ENCODE peak calls at places on chromosome 20, in ten cellular contexts. One of them, this sample, is unnamed.

GRCh38 chr20:48656661-48657211 is 171.1 kb downstream of the PREX1 start:
- DNase-seq in ovary: no peak
- DNase-seq in left lung: no peak
- DNase-seq in OCI-LY7: no peak
- DNase-seq in HCT116: peak; percentile 10
- DNase-seq in mammary epithelial cell: no peak
- DNase-seq in uterus: no peak
- DNase-seq in CD4-positive, alpha-beta T cell: no peak
- DNase-seq in mucosa of descending colon: no peak
- DNase-seq in MM.1S: no peak
- DNase-seq in this sample: no peak

GRCh38 chr20:2387180-2387577 is 6.5 kb downstream of the TGM6 start:
- DNase-seq in OCI-LY7: peak; percentile 66
- DNase-seq in ovary: no peak
- DNase-seq in uterus: no peak
- DNase-seq in mammary epithelial cell: no peak
- DNase-seq in mucosa of descending colon: peak; percentile 44
- DNase-seq in HCT116: peak; percentile 39
- DNase-seq in MM.1S: peak; percentile 81
- DNase-seq in CD4-positive, alpha-beta T cell: no peak
- DNase-seq in left lung: no peak
- DNase-seq in this sample: no peak

GRCh38 chr20:62754122-62754990 is 41.9 kb upstream of the MRGBP start:
- DNase-seq in HCT116: no peak
- DNase-seq in mammary epithelial cell: peak; percentile 25
- DNase-seq in uterus: no peak
- DNase-seq in MM.1S: no peak
- DNase-seq in mucosa of descending colon: no peak
- DNase-seq in OCI-LY7: no peak
- DNase-seq in ovary: no peak
- DNase-seq in CD4-positive, alpha-beta T cell: no peak
- DNase-seq in left lung: peak; percentile 75
- DNase-seq in this sample: peak; percentile 14

GRCh38 chr20:62087227-62087626 is 21.5 kb upstream of the TAF4 start:
- DNase-seq in left lung: no peak
- DNase-seq in OCI-LY7: no peak
- DNase-seq in MM.1S: no peak
- DNase-seq in mucosa of descending colon: no peak
- DNase-seq in HCT116: no peak
- DNase-seq in mammary epithelial cell: no peak
- DNase-seq in CD4-positive, alpha-beta T cell: no peak
- DNase-seq in ovary: no peak
- DNase-seq in uterus: no peak
- DNase-seq in this sample: no peak

GRCh38 chr20:8646716-8647115 is 422.2 kb upstream of the PLCB4 start:
- DNase-seq in ovary: no peak
- DNase-seq in left lung: no peak
- DNase-seq in OCI-LY7: no peak
- DNase-seq in HCT116: no peak
- DNase-seq in MM.1S: no peak
- DNase-seq in CD4-positive, alpha-beta T cell: no peak
- DNase-seq in uterus: no peak
- DNase-seq in mammary epithelial cell: peak; percentile 4
- DNase-seq in mucosa of descending colon: no peak
- DNase-seq in this sample: no peak

GRCh38 chr20:6501061-6501460 is 266.4 kb upstream of the BMP2 start:
- DNase-seq in mucosa of descending colon: no peak
- DNase-seq in ovary: no peak
- DNase-seq in uterus: no peak
- DNase-seq in HCT116: no peak
- DNase-seq in MM.1S: no peak
- DNase-seq in CD4-positive, alpha-beta T cell: no peak
- DNase-seq in left lung: no peak
- DNase-seq in mammary epithelial cell: peak; percentile 94
- DNase-seq in OCI-LY7: no peak
- DNase-seq in this sample: no peak

GRCh38 chr20:50303573-50304500 is 113.2 kb downstream of the CEBPB start:
- DNase-seq in HCT116: no peak
- DNase-seq in ovary: peak; percentile 89
- DNase-seq in uterus: peak; percentile 88
- DNase-seq in mammary epithelial cell: no peak
- DNase-seq in CD4-positive, alpha-beta T cell: no peak
- DNase-seq in left lung: peak; percentile 74
- DNase-seq in mucosa of descending colon: peak; percentile 78
- DNase-seq in OCI-LY7: no peak
- DNase-seq in MM.1S: no peak
- DNase-seq in this sample: peak; percentile 92

GRCh38 chr20:62818592-62819493 is 2.0 kb downstream of the COL9A3 start:
- DNase-seq in ovary: peak; percentile 55
- DNase-seq in left lung: no peak
- DNase-seq in OCI-LY7: no peak
- DNase-seq in CD4-positive, alpha-beta T cell: no peak
- DNase-seq in uterus: peak; percentile 65
- DNase-seq in HCT116: no peak
- DNase-seq in mucosa of descending colon: no peak
- DNase-seq in MM.1S: no peak
- DNase-seq in mammary epithelial cell: peak; percentile 52
- DNase-seq in this sample: peak; percentile 64

GRCh38 chr20:5797843-5798462 is 47.8 kb downstream of the SHLD1 start:
- DNase-seq in left lung: no peak
- DNase-seq in HCT116: no peak
- DNase-seq in mucosa of descending colon: no peak
- DNase-seq in mammary epithelial cell: no peak
- DNase-seq in OCI-LY7: peak; percentile 98
- DNase-seq in uterus: no peak
- DNase-seq in MM.1S: peak; percentile 34
- DNase-seq in CD4-positive, alpha-beta T cell: no peak
- DNase-seq in ovary: no peak
- DNase-seq in this sample: no peak

GRCh38 chr20:63531686-63532448 is 5.3 kb downstream of the PTK6 start:
- DNase-seq in mucosa of descending colon: peak; percentile 33
- DNase-seq in MM.1S: no peak
- DNase-seq in uterus: no peak
- DNase-seq in OCI-LY7: no peak
- DNase-seq in left lung: peak; percentile 54
- DNase-seq in HCT116: no peak
- DNase-seq in mammary epithelial cell: no peak
- DNase-seq in ovary: no peak
- DNase-seq in CD4-positive, alpha-beta T cell: no peak
- DNase-seq in this sample: no peak

GRCh38 chr20:53162251-53162835 is 190.2 kb downstream of the TSHZ2 start:
- DNase-seq in mucosa of descending colon: no peak
- DNase-seq in MM.1S: no peak
- DNase-seq in ovary: peak; percentile 63
- DNase-seq in mammary epithelial cell: peak; percentile 75
- DNase-seq in uterus: peak; percentile 48
- DNase-seq in HCT116: peak; percentile 42
- DNase-seq in CD4-positive, alpha-beta T cell: no peak
- DNase-seq in OCI-LY7: peak; percentile 19
- DNase-seq in left lung: no peak
- DNase-seq in this sample: peak; percentile 32

GRCh38 chr20:25514747-25515340 is 70.5 kb downstream of the NINL start:
- DNase-seq in mammary epithelial cell: no peak
- DNase-seq in ovary: no peak
- DNase-seq in left lung: no peak
- DNase-seq in OCI-LY7: peak; percentile 10
- DNase-seq in MM.1S: no peak
- DNase-seq in uterus: no peak
- DNase-seq in CD4-positive, alpha-beta T cell: no peak
- DNase-seq in mucosa of descending colon: no peak
- DNase-seq in HCT116: no peak
- DNase-seq in this sample: no peak

GRCh38 chr20:19543114-19543513 is 214.9 kb upstream of the RIN2 start:
- DNase-seq in ovary: no peak
- DNase-seq in MM.1S: no peak
- DNase-seq in HCT116: no peak
- DNase-seq in OCI-LY7: no peak
- DNase-seq in mucosa of descending colon: no peak
- DNase-seq in left lung: no peak
- DNase-seq in uterus: no peak
- DNase-seq in CD4-positive, alpha-beta T cell: no peak
- DNase-seq in mammary epithelial cell: no peak
- DNase-seq in this sample: no peak

GRCh38 chr20:17505664-17506517 is 25.3 kb downstream of the BFSP1 start:
- DNase-seq in HCT116: no peak
- DNase-seq in left lung: no peak
- DNase-seq in uterus: no peak
- DNase-seq in mucosa of descending colon: no peak
- DNase-seq in OCI-LY7: no peak
- DNase-seq in MM.1S: no peak
- DNase-seq in ovary: no peak
- DNase-seq in mammary epithelial cell: peak; percentile 95
- DNase-seq in CD4-positive, alpha-beta T cell: no peak
- DNase-seq in this sample: no peak

GRCh38 chr20:1803216-1804128 is 91.7 kb upstream of the SIRPA start:
- DNase-seq in CD4-positive, alpha-beta T cell: no peak
- DNase-seq in HCT116: no peak
- DNase-seq in left lung: peak; percentile 94
- DNase-seq in ovary: no peak
- DNase-seq in mammary epithelial cell: no peak
- DNase-seq in OCI-LY7: no peak
- DNase-seq in mucosa of descending colon: peak; percentile 70
- DNase-seq in MM.1S: peak; percentile 79
- DNase-seq in uterus: no peak
- DNase-seq in this sample: peak; percentile 77

GRCh38 chr20:48624315-48625020 is 203.3 kb downstream of the PREX1 start:
- DNase-seq in uterus: no peak
- DNase-seq in mammary epithelial cell: no peak
- DNase-seq in HCT116: no peak
- DNase-seq in OCI-LY7: no peak
- DNase-seq in MM.1S: no peak
- DNase-seq in mucosa of descending colon: peak; percentile 17
- DNase-seq in ovary: no peak
- DNase-seq in CD4-positive, alpha-beta T cell: no peak
- DNase-seq in left lung: peak; percentile 54
- DNase-seq in this sample: no peak

GRCh38 chr20:33744773-33745385 is 13.1 kb downstream of the ZNF341 start:
- DNase-seq in MM.1S: no peak
- DNase-seq in left lung: no peak
- DNase-seq in HCT116: no peak
- DNase-seq in uterus: no peak
- DNase-seq in CD4-positive, alpha-beta T cell: no peak
- DNase-seq in OCI-LY7: no peak
- DNase-seq in ovary: no peak
- DNase-seq in mucosa of descending colon: peak; percentile 87
- DNase-seq in mammary epithelial cell: peak; percentile 57
- DNase-seq in this sample: no peak

GRCh38 chr20:10109621-10110020 is 74.8 kb downstream of the ANKEF1 start:
- DNase-seq in uterus: no peak
- DNase-seq in OCI-LY7: no peak
- DNase-seq in left lung: no peak
- DNase-seq in CD4-positive, alpha-beta T cell: no peak
- DNase-seq in MM.1S: no peak
- DNase-seq in mucosa of descending colon: no peak
- DNase-seq in HCT116: no peak
- DNase-seq in ovary: no peak
- DNase-seq in mammary epithelial cell: no peak
- DNase-seq in this sample: no peak

GRCh38 chr20:41726727-41727126 is 108.5 kb upstream of the CHD6 start:
- DNase-seq in CD4-positive, alpha-beta T cell: no peak
- DNase-seq in HCT116: no peak
- DNase-seq in mucosa of descending colon: no peak
- DNase-seq in ovary: no peak
- DNase-seq in uterus: no peak
- DNase-seq in left lung: no peak
- DNase-seq in mammary epithelial cell: no peak
- DNase-seq in MM.1S: no peak
- DNase-seq in OCI-LY7: no peak
- DNase-seq in this sample: no peak

GRCh38 chr20:13149371-13149770 is 71.7 kb upstream of the ISM1 start:
- DNase-seq in uterus: no peak
- DNase-seq in HCT116: no peak
- DNase-seq in OCI-LY7: no peak
- DNase-seq in CD4-positive, alpha-beta T cell: no peak
- DNase-seq in mucosa of descending colon: no peak
- DNase-seq in ovary: no peak
- DNase-seq in left lung: no peak
- DNase-seq in mammary epithelial cell: no peak
- DNase-seq in MM.1S: no peak
- DNase-seq in this sample: no peak
- H3K9me3 ChIP-seq in uterus: no peaks in the 10 kb centered on the region
- H3K9me3 ChIP-seq in HCT116: no peaks in the 10 kb centered on the region
- H3K9me3 ChIP-seq in OCI-LY7: no peaks in the 10 kb centered on the region
- H3K9me3 ChIP-seq in CD4-positive, alpha-beta T cell: no peaks in the 10 kb centered on the region
- H3K9me3 ChIP-seq in mucosa of descending colon: no peaks in the 10 kb centered on the region
- H3K9me3 ChIP-seq in ovary: no peaks in the 10 kb centered on the region
- H3K9me3 ChIP-seq in left lung: no peaks in the 10 kb centered on the region
- H3K9me3 ChIP-seq in mammary epithelial cell: no peaks in the 10 kb centered on the region
- H3K9me3 ChIP-seq in MM.1S: no peaks in the 10 kb centered on the region
- H3K9me3 ChIP-seq in this sample: no peaks in the 10 kb centered on the region

GRCh38 chr20:57609842-57610167 is 10.4 kb downstream of the ZBP1 start:
- DNase-seq in CD4-positive, alpha-beta T cell: no peak
- DNase-seq in mucosa of descending colon: no peak
- DNase-seq in OCI-LY7: no peak
- DNase-seq in ovary: no peak
- DNase-seq in left lung: no peak
- DNase-seq in MM.1S: no peak
- DNase-seq in uterus: no peak
- DNase-seq in HCT116: no peak
- DNase-seq in mammary epithelial cell: no peak
- DNase-seq in this sample: no peak
- TF ChIP-seq CTCF in CD4-positive, alpha-beta T cell: no peak
- TF ChIP-seq CTCF in mucosa of descending colon: no peak
- TF ChIP-seq CTCF in OCI-LY7: peak; percentile 64
- TF ChIP-seq CTCF in ovary: no peak
- TF ChIP-seq CTCF in left lung: no peak
- TF ChIP-seq CTCF in MM.1S: peak; percentile 11
- TF ChIP-seq CTCF in uterus: no peak
- TF ChIP-seq CTCF in HCT116: peak; percentile 27
- TF ChIP-seq CTCF in mammary epithelial cell: no peak
- TF ChIP-seq CTCF in this sample: no peak

DNA sequence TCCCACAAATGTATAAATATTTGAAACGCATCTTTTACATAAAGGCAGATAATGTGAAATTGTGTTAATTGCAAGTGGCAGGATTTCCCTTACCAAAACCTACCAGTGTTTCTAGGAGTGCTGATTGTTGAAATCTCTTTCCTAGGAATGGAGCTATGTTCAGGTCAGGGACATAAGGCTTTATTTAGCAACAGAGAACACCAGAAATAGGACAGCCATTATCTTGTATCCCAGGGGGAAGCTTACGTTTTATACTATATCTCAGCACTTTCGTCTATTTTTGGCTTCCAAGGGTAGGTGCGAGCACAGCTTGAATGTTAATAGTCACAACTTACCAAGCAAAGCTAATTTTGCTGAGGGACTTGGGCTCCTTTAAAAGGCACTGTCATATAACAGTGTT is 94.1 kb downstream of the SYCP2 start:
- DNase-seq in MM.1S: no peak
- DNase-seq in HCT116: no peak
- DNase-seq in mucosa of descending colon: no peak
- DNase-seq in mammary epithelial cell: no peak
- DNase-seq in uterus: no peak
- DNase-seq in ovary: no peak
- DNase-seq in OCI-LY7: no peak
- DNase-seq in CD4-positive, alpha-beta T cell: no peak
- DNase-seq in left lung: no peak
- DNase-seq in this sample: no peak
- H3K9me3 ChIP-seq in MM.1S: no peaks in the 10 kb centered on the region
- H3K9me3 ChIP-seq in HCT116: no peaks in the 10 kb centered on the region
- H3K9me3 ChIP-seq in mucosa of descending colon: no peaks in the 10 kb centered on the region
- H3K9me3 ChIP-seq in mammary epithelial cell: no peaks in the 10 kb centered on the region
- H3K9me3 ChIP-seq in uterus: no peaks in the 10 kb centered on the region
- H3K9me3 ChIP-seq in ovary: no peaks in the 10 kb centered on the region
- H3K9me3 ChIP-seq in OCI-LY7: no peaks in the 10 kb centered on the region
- H3K9me3 ChIP-seq in CD4-positive, alpha-beta T cell: no peaks in the 10 kb centered on the region
- H3K9me3 ChIP-seq in left lung: no peaks in the 10 kb centered on the region
- H3K9me3 ChIP-seq in this sample: no peaks in the 10 kb centered on the region

GRCh38 chr20:13025181-13025580 is 16.4 kb downstream of the SPTLC3 start:
- DNase-seq in HCT116: no peak
- DNase-seq in left lung: no peak
- DNase-seq in OCI-LY7: no peak
- DNase-seq in CD4-positive, alpha-beta T cell: no peak
- DNase-seq in ovary: no peak
- DNase-seq in MM.1S: no peak
- DNase-seq in mammary epithelial cell: no peak
- DNase-seq in mucosa of descending colon: no peak
- DNase-seq in uterus: no peak
- DNase-seq in this sample: no peak
- TF ChIP-seq CTCF in HCT116: no peak
- TF ChIP-seq CTCF in left lung: no peak
- TF ChIP-seq CTCF in OCI-LY7: no peak
- TF ChIP-seq CTCF in CD4-positive, alpha-beta T cell: no peak
- TF ChIP-seq CTCF in ovary: no peak
- TF ChIP-seq CTCF in MM.1S: no peak
- TF ChIP-seq CTCF in mammary epithelial cell: no peak
- TF ChIP-seq CTCF in mucosa of descending colon: no peak
- TF ChIP-seq CTCF in uterus: no peak
- TF ChIP-seq CTCF in this sample: no peak